ENCODE peak calls at places on chromosomes 13 and 19, in seven cellular contexts. C, P, V, K, X, T and F are unnamed samples.

GRCh38 chr13:95588721-95589120 is 36.2 kb downstream of the CLDN10 start:
- DNase-seq in C (peak), P (no peak), V (no peak), K (peak), X (no peak), T (peak), F (no peak)

GRCh38 chr19:10219678-10220077 is 11.5 kb downstream of the S1PR2 start:
- DNase-seq in C (peak), P (no peak), V (no peak), K (no peak), X (peak), T (peak), F (no peak)

GRCh38 chr13:26658491-26658890 is 101.0 kb downstream of the WASF3 start:
- DNase-seq in C (no peak), P (no peak), V (no peak), K (no peak), X (no peak), T (no peak), F (no peak)

GRCh38 chr19:35357867-35358573 is at the start of gene FFAR3:
- DNase-seq in C (peak), P (no peak), V (no peak), K (no peak), X (no peak), T (peak), F (no peak)

GRCh38 chr13:33392794-33393371 is 107.3 kb upstream of the STARD13 start:
- DNase-seq in C (no peak), P (no peak), V (no peak), K (no peak), X (no peak), T (no peak), F (no peak)

GRCh38 chr13:99062593-99062992 is 84.7 kb upstream of the DOCK9 start:
- DNase-seq in C (peak), P (peak), V (peak), K (peak), X (no peak), T (peak), F (no peak)

GRCh38 chr19:6238643-6239281 is 41.0 kb downstream of the MLLT1 start:
- DNase-seq in C (peak), P (peak), V (peak), K (peak), X (no peak), T (peak), F (peak)

GRCh38 chr13:31172001-31172400 is 10.3 kb upstream of the HSPH1 start:
- DNase-seq in C (peak), P (no peak), V (no peak), K (no peak), X (no peak), T (peak), F (no peak)

GRCh38 chr19:3404324-3405260 is 38.2 kb downstream of the NFIC start:
- DNase-seq in C (peak), P (peak), V (peak), K (peak), X (peak), T (peak), F (no peak)

GRCh38 chr13:105543742-105544141 is 991.7 kb downstream of the EFNB2 start:
- DNase-seq in C (no peak), P (no peak), V (no peak), K (no peak), X (no peak), T (no peak), F (no peak)

GRCh38 chr13:47409778-47410177 is 512.9 kb upstream of the HTR2A start:
- DNase-seq in C (no peak), P (no peak), V (no peak), K (peak), X (peak), T (no peak), F (no peak)

GRCh38 chr19:34577056-34577455 is 95.5 kb downstream of the WTIP start:
- DNase-seq in C (no peak), P (no peak), V (no peak), K (no peak), X (no peak), T (no peak), F (no peak)

GRCh38 chr19:57947088-57947418 is 453 bp downstream of the ZNF256 start:
- DNase-seq in C (no peak), P (no peak), V (no peak), K (no peak), X (no peak), T (no peak), F (no peak)
- H3K4me3 ChIP-seq in C (peak), P (peak), V (peak), K (peak), X (peak), T (peak), F (peak)

GRCh38 chr13:35744566-35745203 is 268.2 kb upstream of the MAB21L1 start:
- DNase-seq in C (peak), P (no peak), V (no peak), K (no peak), X (no peak), T (peak), F (no peak)

GRCh38 chr13:35741657-35742056 is 265.2 kb upstream of the MAB21L1 start:
- DNase-seq in C (no peak), P (no peak), V (no peak), K (no peak), X (no peak), T (no peak), F (no peak)

GRCh38 chr13:35747594-35747993 is 271.1 kb upstream of the MAB21L1 start:
- DNase-seq in C (no peak), P (no peak), V (no peak), K (no peak), X (no peak), T (no peak), F (no peak)

GRCh38 chr13:35743165-35743564 is 266.7 kb upstream of the MAB21L1 start:
- DNase-seq in C (no peak), P (no peak), V (no peak), K (no peak), X (no peak), T (no peak), F (no peak)

GRCh38 chr13:35744144-35744543 is 267.7 kb upstream of the MAB21L1 start:
- DNase-seq in C (no peak), P (no peak), V (no peak), K (no peak), X (no peak), T (no peak), F (no peak)
- TF ChIP-seq CTCF in C (no peak), P (no peak), V (no peak), K (no peak), X (no peak), T (no peak), F (no peak)

DNA sequence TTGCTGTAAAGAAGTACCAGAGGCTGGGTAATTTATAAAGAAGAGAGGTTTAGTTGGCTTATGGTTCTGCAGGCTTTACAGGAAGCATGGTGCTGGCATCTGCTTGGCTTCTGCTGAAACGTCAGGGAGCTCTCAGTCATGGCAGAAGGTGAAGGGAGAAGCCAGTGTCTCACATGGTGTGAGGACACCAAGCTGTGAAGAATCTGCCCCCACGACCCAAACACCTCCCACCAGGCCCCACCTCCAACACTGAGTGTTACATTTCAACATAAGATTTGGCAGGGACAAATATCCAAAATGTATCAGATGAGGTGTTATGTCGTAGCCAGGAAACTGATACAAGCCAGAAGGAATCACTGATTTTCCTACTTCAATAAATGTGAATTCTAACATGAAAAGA is 136.5 kb downstream of the CYSLTR2 start:
- DNase-seq in C (no peak), P (no peak), V (no peak), K (no peak), X (no peak), T (no peak), F (no peak)
- H3K4me3 ChIP-seq in C (no peak), P (no peak), V (no peak), K (no peak), X (no peak), T (no peak), F (no peak)

GRCh38 chr19:49889687-49890348 is 6.9 kb downstream of the IL4I1 start:
- DNase-seq in C (peak), P (peak), V (peak), K (peak), X (peak), T (peak), F (no peak)

GRCh38 chr19:49892716-49893115 is 4.0 kb downstream of the IL4I1 start:
- DNase-seq in C (no peak), P (no peak), V (no peak), K (no peak), X (no peak), T (no peak), F (no peak)

GRCh38 chr19:49889038-49889686 is 7.5 kb downstream of the IL4I1 start:
- DNase-seq in C (no peak), P (no peak), V (no peak), K (no peak), X (no peak), T (no peak), F (no peak)

GRCh38 chr19:49891393-49891792 is 5.3 kb downstream of the IL4I1 start:
- DNase-seq in C (no peak), P (no peak), V (no peak), K (no peak), X (no peak), T (no peak), F (no peak)

DNA sequence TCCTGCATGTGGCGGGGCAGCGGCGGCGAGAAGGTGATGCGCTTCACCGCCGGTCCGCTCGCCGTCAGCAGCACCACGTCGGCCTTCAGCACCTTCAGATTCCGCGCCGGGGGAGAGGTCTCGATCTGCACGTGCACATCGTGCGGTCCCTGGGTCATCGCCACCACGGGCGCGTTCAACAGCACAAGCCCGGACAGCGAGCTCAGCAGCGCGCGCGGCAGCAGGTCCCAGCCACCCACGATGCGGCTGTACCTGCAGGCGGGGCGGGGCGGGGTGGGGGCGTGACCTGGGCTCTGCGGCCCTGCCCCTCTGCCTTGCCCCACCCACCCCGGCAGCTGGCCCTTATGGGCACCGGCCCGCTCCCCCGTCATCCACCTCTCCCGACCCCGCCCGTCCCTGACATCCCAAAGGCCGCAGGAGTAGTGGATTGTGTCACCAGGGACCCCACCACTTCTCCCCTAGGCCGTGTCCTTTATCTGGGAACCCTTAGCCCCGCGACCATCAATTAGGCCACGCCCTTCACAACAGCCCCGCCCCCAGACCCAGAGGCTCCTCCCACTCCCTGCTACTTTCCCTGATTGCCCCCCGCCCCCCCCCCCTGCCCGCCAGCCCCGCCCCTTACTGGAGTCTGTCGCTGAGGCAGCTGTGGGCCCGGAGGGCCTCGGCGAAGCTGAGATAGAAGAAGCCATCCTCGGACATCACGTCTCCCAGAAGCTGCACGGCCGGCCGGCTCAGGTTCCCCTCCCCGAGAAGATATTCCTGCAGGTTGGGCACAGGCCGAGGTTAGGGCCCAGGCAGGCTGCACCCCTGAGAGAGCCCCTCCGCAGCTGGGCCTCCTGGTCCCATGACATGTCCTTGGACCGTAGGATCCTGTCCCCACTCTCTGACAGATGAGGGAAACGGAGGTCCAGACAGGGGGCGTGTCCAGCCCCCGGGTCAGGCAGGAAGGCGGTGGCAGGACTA is 6.1 kb downstream of the IL4I1 start:
- DNase-seq in C (no peak), P (no peak), V (no peak), K (no peak), X (peak), T (no peak), F (no peak)
- TF ChIP-seq CTCF in C (no peak), P (no peak), V (no peak), K (no peak), X (no peak), T (no peak), F (no peak)

DNA sequence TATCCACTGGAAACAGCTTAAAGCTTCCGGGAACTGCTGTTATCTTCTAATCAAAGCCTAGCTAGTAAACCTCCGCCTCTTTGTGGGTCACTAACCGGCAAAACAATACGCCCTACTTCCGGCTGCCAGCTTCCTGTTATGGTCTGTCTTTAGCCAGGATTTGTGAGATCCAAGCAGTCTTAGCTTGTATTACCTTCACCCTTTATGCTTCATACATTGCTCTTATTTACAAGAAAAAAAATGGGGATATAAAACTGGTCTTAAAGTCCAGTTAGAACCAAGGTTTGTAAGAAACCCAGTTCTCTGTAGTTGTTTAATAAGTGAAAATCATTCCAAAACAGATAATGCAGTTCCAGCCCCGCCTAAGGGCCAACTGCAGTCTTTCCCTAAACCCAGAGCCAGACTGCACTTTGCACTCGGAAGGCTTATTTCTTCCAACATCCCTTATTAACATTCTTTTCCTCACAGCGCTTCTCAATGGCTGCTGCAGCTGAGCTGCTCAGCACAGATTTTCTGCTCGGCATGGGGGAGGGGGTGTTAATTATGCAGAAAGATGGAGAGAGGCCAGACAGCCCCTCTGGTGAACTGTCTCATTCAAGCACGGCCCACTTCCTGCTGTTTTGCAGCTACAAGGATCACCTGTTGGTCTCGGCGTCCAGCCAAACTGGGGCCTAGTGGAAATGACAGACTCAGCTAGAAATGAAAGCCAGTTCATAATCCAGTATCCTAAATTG is 368.4 kb downstream of the KLF12 start:
- DNase-seq in C (peak), P (peak), V (peak), K (peak), X (peak), T (peak), F (no peak)
- H3K4me3 ChIP-seq in C (peak), P (no peak), V (no peak), K (no peak), X (no peak), T (no peak), F (no peak)

GRCh38 chr19:51607920-51608562 is 22.2 kb downstream of the SIGLEC5 start:
- DNase-seq in C (peak), P (peak), V (peak), K (peak), X (peak), T (peak), F (peak)
- TF ChIP-seq CTCF in C (peak), P (peak), V (peak), K (peak), X (peak), T (peak), F (peak)